ENCODE peak calls at places on chromosome 7, in nine cellular contexts. W is T-helper 1 cell; A is T-helper 2 cell; Z is GM19239; G is ecto neural progenitor cell; H is NCI-H2227 treated with DMSO at 0.1 percent for 48 hours; E is stimulated activated CD8-positive, alpha-beta memory T cell treated with anti-CD3 and anti-CD28 coated beads, Interleukin-15, amount 100 ng/mL, for 24 hours; L is stimulated activated CD4-positive, alpha-beta T cell treated with anti-CD3 and anti-CD28 coated beads, Interleukin-4, amount 100 ng/mL, for 48 hours; Y is T-cell. Q is an unnamed sample.

GRCh38 chr7:18505870-18506460 is 10.4 kb downstream of the HDAC9 start:
- DNase-seq in W (no peak), L (no peak), A (no peak), G (no peak), E (no peak), Y (no peak), H (peak; percentile 29), Z (no peak), Q (no peak)

GRCh38 chr7:138837627-138838026 is 39.6 kb upstream of the ATP6V0A4 start:
- DNase-seq in G (no peak), A (no peak), W (no peak), H (no peak), L (no peak), Z (no peak), E (no peak), Y (no peak), Q (no peak)

GRCh38 chr7:102832694-102833093 is 80.1 kb upstream of the LRRC17 start:
- DNase-seq in Y (no peak), W (no peak), E (no peak), L (no peak), A (no peak), G (no peak), Z (no peak), H (no peak), Q (no peak)

GRCh38 chr7:88141025-88141424 is 78.8 kb downstream of the SRI start:
- DNase-seq in H (no peak), E (no peak), L (no peak), G (no peak), W (no peak), A (no peak), Z (no peak), Y (no peak), Q (no peak)

GRCh38 chr7:155879592-155879991 is 67.3 kb upstream of the SHH start:
- DNase-seq in A (no peak), E (no peak), Y (no peak), L (no peak), W (no peak), Z (no peak), H (no peak), G (peak; percentile 21), Q (no peak)

GRCh38 chr7:98211221-98211675 is at the start of gene BHLHA15:
- DNase-seq in H (peak; percentile 4), A (no peak), Z (peak; percentile 79), Y (peak; percentile 17), W (no peak), L (peak; percentile 21), G (peak; percentile 70), E (no peak), Q (no peak)

GRCh38 chr7:90173127-90173844 is 19.0 kb downstream of the STEAP1 start:
- DNase-seq in Z (peak; percentile 13), H (no peak), Y (no peak), L (no peak), E (no peak), W (no peak), G (no peak), A (no peak), Q (no peak)

GRCh38 chr7:88927-89921 is 103.1 kb upstream of the FAM20C start:
- DNase-seq in G (peak; percentile 48), A (no peak), E (no peak), H (no peak), L (no peak), W (no peak), Y (no peak), Z (no peak), Q (no peak)

GRCh38 chr7:151518105-151518780 is 1.5 kb downstream of the RHEB start:
- DNase-seq in Z (no peak), Y (peak; percentile 21), E (no peak), L (peak; percentile 51), G (peak; percentile 58), W (peak; percentile 24), A (no peak), H (no peak), Q (peak; percentile 30)

GRCh38 chr7:22597845-22598244 is 97.9 kb upstream of the STEAP1B start:
- DNase-seq in H (no peak), W (no peak), E (no peak), G (no peak), A (no peak), L (no peak), Y (no peak), Z (no peak), Q (no peak)

GRCh38 chr7:6306471-6306870 is 34.0 kb upstream of the CYTH3 start:
- DNase-seq in H (no peak), Z (no peak), E (no peak), Y (no peak), A (no peak), L (no peak), G (no peak), W (no peak), Q (no peak)

GRCh38 chr7:114342431-114343181 is 72.0 kb upstream of the FOXP2 start:
- DNase-seq in A (no peak), Y (no peak), Z (no peak), G (no peak), W (no peak), H (no peak), E (no peak), L (no peak), Q (no peak)

GRCh38 chr7:77351539-77352004 is 64.6 kb downstream of the GSAP start:
- DNase-seq in G (no peak), W (peak; percentile 30), H (no peak), Y (peak; percentile 35), L (peak; percentile 18), E (no peak), A (no peak), Z (peak; percentile 64), Q (no peak)